ENCODE peak calls at places on chromosomes 1 and 21, in five cellular contexts. B is activated B cell treated with CpG ODN at 0.5 μM for 24 hours, K is body of pancreas, N is neural crest cell, M is RWPE1. Y is an unnamed sample.

GRCh38 chr21:46390603-46391545 is 66.9 kb downstream of the PCNT start:
- DNase-seq in N (no peak), M (no peak), B (no peak), K (no peak), Y (no peak)

GRCh38 chr1:169103443-169103842 is 3.0 kb upstream of the ATP1B1 start:
- DNase-seq in B (no peak), N (no peak), M (no peak), K (peak; percentile 84), Y (no peak)

GRCh38 chr1:63935148-63935547 is 161.3 kb downstream of the ROR1 start:
- DNase-seq in K (peak; percentile 61), N (no peak), B (no peak), M (peak; percentile 11), Y (no peak)

GRCh38 chr1:32351859-32352745 is 10.2 kb downstream of the FAM229A start:
- DNase-seq in N (no peak), M (no peak), B (no peak), K (peak; percentile 62), Y (no peak)

GRCh38 chr21:37787456-37787855 is 128.8 kb downstream of the KCNJ6 start:
- DNase-seq in N (no peak), M (peak; percentile 64), B (no peak), K (no peak), Y (no peak)

GRCh38 chr1:64240209-64240608 is 36.8 kb downstream of the UBE2U start:
- DNase-seq in M (no peak), K (no peak), B (no peak), N (no peak), Y (no peak)

GRCh38 chr1:162976628-162977027 is 92.5 kb upstream of the RGS4 start:
- DNase-seq in N (no peak), M (no peak), K (no peak), B (no peak), Y (no peak)

GRCh38 chr1:33640114-33640660 is 167.7 kb downstream of the ZSCAN20 start:
- DNase-seq in M (no peak), B (no peak), N (no peak), K (no peak), Y (no peak)

GRCh38 chr1:10635385-10635896 is 160.7 kb downstream of the PEX14 start:
- DNase-seq in N (no peak), M (peak; percentile 93), K (no peak), B (no peak), Y (no peak)

GRCh38 chr1:156834322-156834721 is 17.7 kb upstream of the SH2D2A start:
- DNase-seq in N (no peak), B (no peak), M (no peak), K (no peak), Y (no peak)

GRCh38 chr1:227742738-227743715 is 7.8 kb downstream of the SNAP47 start:
- DNase-seq in M (no peak), K (no peak), B (no peak), N (no peak), Y (no peak)

GRCh38 chr1:118504867-118505266 is 319.8 kb upstream of the SPAG17 start:
- DNase-seq in N (no peak), B (no peak), M (no peak), K (peak; percentile 35), Y (no peak)

GRCh38 chr1:52602328-52603300 is at the start of gene GPX7:
- DNase-seq in B (peak; percentile 57), K (peak; percentile 61), M (no peak), N (peak; percentile 25), Y (no peak)

GRCh38 chr1:56429288-56429687 is 150.1 kb downstream of the PLPP3 start:
- DNase-seq in K (no peak), M (no peak), N (no peak), B (no peak), Y (no peak)

GRCh38 chr1:204213668-204214662 is at the start of gene GOLT1A:
- DNase-seq in K (peak; percentile 94), N (peak; percentile 57), M (peak; percentile 67), B (peak; percentile 34), Y (no peak)

GRCh38 chr1:82013702-82014101 is 213.0 kb downstream of the ADGRL2 start:
- DNase-seq in K (no peak), N (no peak), M (no peak), B (no peak), Y (no peak)
- TF ChIP-seq CTCF in K (no peak), N (peak; percentile 40), M (no peak), B (no peak), Y (no peak)

DNA sequence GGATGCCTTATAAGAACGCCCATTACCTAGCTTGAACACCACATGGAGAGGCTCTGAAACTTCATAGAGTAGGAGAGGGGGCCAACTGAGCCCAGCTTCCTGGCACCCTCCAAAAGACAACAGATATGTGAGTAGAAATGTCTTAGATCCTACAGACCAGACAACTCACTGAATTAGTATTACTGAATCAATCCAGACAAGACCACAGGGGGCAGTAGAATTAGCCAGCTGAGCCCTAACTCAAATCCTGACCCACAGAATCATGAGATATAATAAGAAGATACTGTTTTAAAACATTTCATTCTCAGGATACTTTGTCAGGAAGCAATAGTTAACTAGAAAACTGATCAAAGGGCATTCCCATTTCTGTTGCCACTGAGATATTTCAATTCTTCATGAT is 45.8 kb upstream of the C1orf21 start:
- DNase-seq in B (no peak), M (no peak), K (no peak), N (no peak), Y (no peak)
- TF ChIP-seq CTCF in B (no peak), M (no peak), K (peak; percentile 19), N (peak; percentile 34), Y (no peak)

GRCh38 chr21:45001134-45002095 is 61.6 kb downstream of the SLX9 start:
- DNase-seq in B (no peak), M (peak; percentile 78), N (no peak), K (peak; percentile 23), Y (no peak)

GRCh38 chr21:45002381-45003204 is 62.8 kb downstream of the SLX9 start:
- DNase-seq in B (no peak), N (no peak), K (peak; percentile 6), M (no peak), Y (no peak)

GRCh38 chr21:45004481-45005263 is 64.8 kb downstream of the SLX9 start:
- DNase-seq in M (no peak), N (no peak), B (no peak), K (peak; percentile 3), Y (no peak)

GRCh38 chr21:45004059-45004422 is 64.2 kb downstream of the SLX9 start:
- DNase-seq in B (no peak), N (no peak), K (peak; percentile 4), M (no peak), Y (no peak)

GRCh38 chr21:45003331-45004058 is 63.7 kb downstream of the SLX9 start:
- DNase-seq in K (peak; percentile 6), M (no peak), B (no peak), N (no peak), Y (no peak)
- TF ChIP-seq CTCF in K (no peak), M (no peak), B (no peak), N (no peak), Y (no peak)

GRCh38 chr1:21572735-21573277 is 63.6 kb downstream of the ALPL start:
- DNase-seq in M (no peak), N (no peak), K (no peak), B (no peak), Y (no peak)

GRCh38 chr1:21575351-21575942 is 66.2 kb downstream of the ALPL start:
- DNase-seq in M (no peak), N (no peak), K (no peak), B (no peak), Y (no peak)

GRCh38 chr1:21573475-21573874 is 64.3 kb downstream of the ALPL start:
- DNase-seq in B (no peak), N (no peak), K (no peak), M (no peak), Y (no peak)

GRCh38 chr1:21574464-21575151 is 65.4 kb downstream of the ALPL start:
- DNase-seq in M (no peak), N (peak; percentile 39), B (no peak), K (no peak), Y (no peak)

DNA sequence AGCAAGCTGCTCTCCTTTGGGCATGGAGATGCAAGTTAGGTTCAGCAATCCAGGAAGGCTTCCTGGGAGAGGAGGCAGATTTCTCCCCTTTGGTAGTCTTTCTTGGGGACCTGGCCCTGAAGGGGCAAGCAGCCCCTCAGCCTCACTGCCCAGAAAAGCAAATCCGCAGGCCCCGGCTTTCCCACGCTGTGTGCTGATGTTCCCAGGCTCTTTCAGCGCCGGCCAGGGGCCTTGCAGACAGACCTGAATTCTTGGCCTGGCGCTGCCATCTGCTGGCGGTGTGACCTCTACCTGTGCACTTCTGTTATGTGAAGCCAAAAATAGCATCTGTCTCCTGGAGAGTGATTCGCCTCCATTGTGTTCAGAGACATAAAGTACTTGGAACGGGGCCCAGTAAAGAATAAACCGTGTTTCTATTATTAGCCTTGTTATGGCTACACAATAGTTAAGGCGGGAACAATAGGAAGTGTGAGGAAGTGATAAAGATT is 64.8 kb downstream of the ALPL start:
- DNase-seq in K (peak; percentile 82), B (no peak), N (peak; percentile 51), M (peak; percentile 60), Y (no peak)
- TF ChIP-seq CTCF in K (peak; percentile 67), B (no peak), N (peak; percentile 62), M (peak; percentile 56), Y (no peak)

DNA sequence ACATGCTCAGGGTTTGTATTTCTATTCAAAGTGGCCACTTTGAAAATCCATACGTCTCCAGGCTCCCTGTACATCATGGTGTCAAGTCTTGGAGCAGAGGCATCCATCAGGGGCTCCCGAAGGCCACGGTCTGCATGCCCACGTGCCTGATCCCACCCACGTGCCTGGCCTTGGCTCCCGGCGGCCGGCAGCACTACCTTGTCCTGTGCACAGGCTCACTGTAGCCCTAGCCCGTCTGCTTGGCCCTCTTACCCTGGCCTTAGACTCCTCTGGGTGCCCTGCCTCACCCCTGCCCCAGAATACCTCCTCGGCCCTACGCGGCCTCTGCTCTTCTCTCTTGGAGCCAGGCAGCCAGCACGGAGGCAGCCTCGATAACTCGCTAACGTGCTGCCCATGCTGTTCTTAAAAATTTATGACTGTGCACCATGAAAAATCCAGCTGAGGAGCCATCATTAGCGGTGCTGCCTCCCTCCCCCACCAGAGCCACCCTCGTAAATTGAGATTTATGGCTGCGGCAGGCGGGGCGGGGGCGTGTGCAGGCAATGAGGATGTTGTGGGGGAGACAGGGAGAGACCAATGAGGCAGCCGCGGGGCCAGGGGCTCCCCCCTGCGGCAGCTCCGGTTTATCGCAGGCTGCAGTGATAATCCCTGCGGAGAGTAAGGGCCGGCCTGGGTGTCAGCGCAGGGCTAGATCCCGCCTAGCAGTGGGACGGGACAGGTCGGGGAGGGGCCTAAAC is 24.6 kb downstream of the DMAP1 start:
- DNase-seq in B (no peak), K (no peak), M (peak; percentile 13), N (peak; percentile 61), Y (no peak)
- TF ChIP-seq CTCF in B (no peak), K (no peak), M (peak; percentile 25), N (peak; percentile 69), Y (no peak)

GRCh38 chr1:40738831-40739230 is 44.8 kb upstream of the KCNQ4 start:
- DNase-seq in M (no peak), K (no peak), B (no peak), N (no peak), Y (no peak)
- TF ChIP-seq CTCF in M (no peak), K (no peak), B (no peak), N (no peak), Y (no peak)